ENCODE peak calls at places on chromosome 19, in nine cellular contexts. Z, I, R, E, B, H, V, Q and U are unnamed samples.

GRCh38 chr19:18415177-18415867 is 3.9 kb upstream of the SSBP4 start:
- DNase-seq in B (peak; percentile 37), E (peak; percentile 97), R (no peak), Q (peak; percentile 80), H (peak; percentile 49), I (no peak), V (peak; percentile 93), Z (no peak), U (no peak)

GRCh38 chr19:372306-372890 is 27.8 kb upstream of the MIER2 start:
- DNase-seq in E (peak; percentile 90), Q (peak; percentile 66), I (no peak), H (peak; percentile 19), Z (no peak), V (peak; percentile 70), R (no peak), B (no peak), U (no peak)

GRCh38 chr19:34838753-34839431 is 65.9 kb upstream of the ZNF599 start:
- DNase-seq in H (peak; percentile 51), Q (peak; percentile 5), V (no peak), R (no peak), B (peak; percentile 43), Z (no peak), E (peak; percentile 28), I (peak; percentile 24), U (peak; percentile 47)

GRCh38 chr19:2273356-2274184 is 8.4 kb downstream of the PEAK3 start:
- DNase-seq in E (peak; percentile 86), I (peak; percentile 64), R (peak; percentile 90), V (peak; percentile 71), B (peak; percentile 93), H (peak; percentile 80), Q (peak; percentile 80), Z (peak; percentile 47), U (peak; percentile 91)

GRCh38 chr19:944171-944567 is 18.3 kb downstream of the ARID3A start:
- DNase-seq in Z (no peak), E (peak; percentile 93), I (no peak), V (no peak), H (no peak), B (no peak), R (no peak), Q (peak; percentile 49), U (no peak)

GRCh38 chr19:3171894-3172679 is 6.5 kb upstream of the S1PR4 start:
- DNase-seq in Z (no peak), I (peak; percentile 71), H (no peak), E (no peak), V (no peak), B (no peak), Q (no peak), R (no peak), U (no peak)

GRCh38 chr19:56671613-56671994 is at the start of gene ZNF835:
- DNase-seq in V (peak; percentile 95), R (peak; percentile 31), E (peak; percentile 53), Q (peak; percentile 53), I (no peak), H (peak; percentile 94), B (no peak), Z (peak; percentile 79), U (no peak)

GRCh38 chr19:2355168-2356035 is 4.7 kb upstream of the TMPRSS9 start:
- DNase-seq in B (no peak), H (no peak), E (no peak), V (no peak), I (no peak), Z (no peak), R (no peak), Q (no peak), U (no peak)

GRCh38 chr19:23440791-23441190 is 45.5 kb upstream of the ZNF91 start:
- DNase-seq in I (no peak), Z (no peak), Q (no peak), B (peak; percentile 10), E (peak; percentile 0), H (no peak), R (no peak), V (no peak), U (no peak)

GRCh38 chr19:4768934-4769777 is 22.4 kb upstream of the FEM1A start:
- DNase-seq in I (peak; percentile 85), E (peak; percentile 93), Q (peak; percentile 93), H (peak; percentile 85), R (peak; percentile 86), Z (peak; percentile 86), V (peak; percentile 90), B (peak; percentile 98), U (peak; percentile 94)

GRCh38 chr19:19599190-19599535 is 19.3 kb downstream of the PBX4 start:
- DNase-seq in H (no peak), V (no peak), E (no peak), B (no peak), Z (no peak), I (no peak), R (no peak), Q (no peak), U (no peak)

GRCh38 chr19:1472227-1473055 is 6.6 kb downstream of the C19orf25 start:
- DNase-seq in H (no peak), V (no peak), Z (no peak), E (no peak), B (no peak), R (no peak), Q (no peak), I (no peak), U (no peak)

GRCh38 chr19:17777840-17778620 is 16.9 kb upstream of the B3GNT3 start:
- DNase-seq in R (peak; percentile 69), Q (peak; percentile 43), I (peak; percentile 40), Z (no peak), V (no peak), B (peak; percentile 80), H (peak; percentile 40), E (peak; percentile 64), U (peak; percentile 60)

GRCh38 chr19:38079926-38080380 is 144.1 kb downstream of the DPF1 start:
- DNase-seq in Q (peak; percentile 94), R (peak; percentile 79), B (no peak), Z (peak; percentile 37), H (peak; percentile 42), V (no peak), E (peak; percentile 77), I (peak; percentile 68), U (no peak)

GRCh38 chr19:17538684-17539287 is 16.7 kb upstream of the COLGALT1 start:
- DNase-seq in E (no peak), H (no peak), V (no peak), Z (no peak), Q (no peak), R (peak; percentile 44), B (no peak), I (no peak), U (no peak)

GRCh38 chr19:9323557-9323918 is 441 bp upstream of the ZNF559 start:
- DNase-seq in I (peak; percentile 81), R (peak; percentile 31), Q (peak; percentile 94), E (peak; percentile 91), B (no peak), H (peak; percentile 61), Z (peak; percentile 44), V (peak; percentile 83), U (no peak)

GRCh38 chr19:48367855-48368254 is 3.7 kb downstream of the SYNGR4 start:
- DNase-seq in R (no peak), I (no peak), B (no peak), E (no peak), V (no peak), Q (no peak), Z (peak; percentile 21), H (peak; percentile 67), U (no peak)
- TF ChIP-seq CTCF in R (no peak), I (no peak), B (no peak), E (no peak), V (no peak), Q (no peak), Z (no peak), H (no peak), U (no peak)

DNA sequence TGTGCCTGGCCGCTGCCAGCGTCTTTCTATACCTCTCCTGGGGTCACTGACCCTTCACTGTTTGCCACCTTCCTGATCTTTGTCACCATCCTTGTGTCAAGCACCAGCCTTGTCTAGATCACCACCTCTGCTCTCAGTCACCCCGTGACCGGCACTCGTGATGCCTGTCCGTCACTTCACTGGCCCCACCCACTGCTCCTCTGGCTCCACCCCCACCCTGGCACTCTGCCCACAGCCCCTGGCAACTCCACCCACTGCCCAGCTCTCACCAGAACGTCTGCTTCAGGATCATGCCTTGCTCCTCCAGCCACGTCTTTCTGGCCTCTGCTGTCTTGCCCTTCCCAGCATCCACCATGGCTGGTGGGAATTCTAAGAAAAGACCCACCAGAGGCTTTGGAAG is 24.8 kb upstream of the PLA2G4C start:
- DNase-seq in H (no peak), E (no peak), B (no peak), I (no peak), R (no peak), Z (no peak), V (no peak), Q (no peak), U (no peak)
- TF ChIP-seq CTCF in H (no peak), E (no peak), B (no peak), I (no peak), R (no peak), Z (no peak), V (no peak), Q (no peak), U (no peak)

DNA sequence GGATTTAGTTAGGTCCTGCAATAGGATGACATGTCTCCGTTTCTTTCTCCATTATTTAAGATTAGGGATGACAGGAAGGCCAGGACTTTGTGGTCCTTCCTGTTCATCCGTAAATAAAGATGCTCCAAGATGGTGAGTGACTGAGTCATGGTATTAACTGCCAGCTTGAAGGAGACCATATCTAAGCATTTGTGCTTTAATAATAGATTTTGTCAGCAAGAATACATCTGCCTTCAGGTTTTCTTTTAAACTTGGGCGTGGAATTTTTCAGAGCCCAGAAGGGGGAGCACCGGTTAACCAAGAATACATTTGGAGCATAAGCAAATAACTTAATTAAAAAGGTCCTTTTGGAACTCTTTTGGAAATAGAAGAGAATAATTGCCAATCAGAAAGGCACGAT is 68.2 kb downstream of the ARHGAP35 start:
- DNase-seq in B (no peak), V (no peak), R (no peak), Z (no peak), Q (peak; percentile 35), E (no peak), I (no peak), H (no peak), U (no peak)
- TF ChIP-seq CTCF in B (no peak), V (no peak), R (peak; percentile 7), Z (no peak), Q (peak; percentile 1), E (peak; percentile 33), I (no peak), H (no peak), U (no peak)

DNA sequence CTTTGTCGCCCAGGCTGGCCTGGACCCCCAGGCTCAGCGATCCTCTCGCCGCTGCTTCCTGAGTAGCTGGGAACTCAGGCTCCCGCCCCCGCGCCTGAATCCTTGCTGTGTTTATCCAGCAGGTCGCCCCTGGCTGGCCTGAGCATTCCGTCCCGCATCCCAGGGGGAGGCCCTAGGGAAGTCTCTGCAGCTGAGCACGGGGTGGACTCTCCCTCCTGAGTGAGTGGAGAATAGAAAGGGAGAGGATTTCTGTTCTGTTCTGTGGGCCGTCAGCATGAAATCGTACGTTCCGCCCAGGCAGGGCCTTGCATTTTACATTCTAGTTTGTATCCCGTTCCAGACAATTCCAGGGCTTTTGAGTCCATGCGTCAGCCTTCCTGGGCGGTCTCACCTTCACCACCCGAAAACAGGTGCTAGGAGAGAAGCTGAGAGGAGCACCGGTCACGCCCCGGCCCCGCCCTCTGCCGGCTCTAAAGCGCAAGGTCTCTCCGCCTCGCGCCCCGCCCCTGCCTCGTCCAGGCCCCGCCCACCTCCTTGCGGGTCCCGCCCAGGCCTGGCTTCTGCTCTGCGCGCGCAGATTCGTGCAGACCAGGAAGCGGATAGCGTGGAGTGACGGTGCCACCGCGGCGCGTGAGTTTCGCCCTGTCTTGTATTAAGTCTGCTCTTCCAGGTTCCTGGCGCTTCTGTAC is at the start of gene ZNF761:
- DNase-seq in Q (peak; percentile 91), Z (peak; percentile 99), I (peak; percentile 91), V (peak; percentile 92), E (peak; percentile 93), R (peak; percentile 95), H (peak; percentile 100), B (peak; percentile 99), U (peak; percentile 98)
- TF ChIP-seq CTCF in Q (peak; percentile 55), Z (peak; percentile 78), I (peak; percentile 39), V (peak; percentile 62), E (peak; percentile 42), R (no peak), H (no peak), B (peak; percentile 40), U (no peak)